ENCODE peak calls at places on chromosomes 16 and 17, in ten cellular contexts. L is PC-3, F is prostate gland, R is H1, A is AG04450, G is neural progenitor cell, P is IMR-90, V is heart right ventricle, N is lung, M is cardiac muscle cell. I is an unnamed sample.
A peak's percentile ranks its signal among the peaks of the same experiment; 100 is the strongest.

GRCh38 chr17:2841606-2842005 is 45.4 kb downstream of the RAP1GAP2 start:
- DNase-seq in L (no peak), F (no peak), R (no peak), A (no peak), G (no peak), P (peak; percentile 67), V (no peak), N (no peak), M (peak; percentile 27), I (no peak)

GRCh38 chr17:38564254-38564605 is 41.5 kb downstream of the SRCIN1 start:
- DNase-seq in L (no peak), F (no peak), R (no peak), A (no peak), G (no peak), P (no peak), V (no peak), N (no peak), M (no peak), I (no peak)

GRCh38 chr16:10938321-10938720 is 3.9 kb downstream of the DEXI start:
- DNase-seq in L (no peak), F (no peak), R (no peak), A (no peak), G (no peak), P (no peak), V (no peak), N (no peak), M (no peak), I (no peak)

GRCh38 chr17:37225458-37225857 is 150.3 kb upstream of the C17orf78 start:
- DNase-seq in L (no peak), F (no peak), R (no peak), A (no peak), G (peak; percentile 72), P (no peak), V (no peak), N (no peak), M (no peak), I (no peak)

GRCh38 chr16:8855051-8855786 is 13.6 kb downstream of the CARHSP1 start:
- DNase-seq in L (no peak), F (no peak), R (no peak), A (no peak), G (no peak), P (no peak), V (no peak), N (no peak), M (no peak), I (no peak)

GRCh38 chr16:4679854-4680636 is 13.3 kb upstream of the NUDT16L1 start:
- DNase-seq in L (peak; percentile 91), F (peak; percentile 88), R (no peak), A (peak; percentile 36), G (no peak), P (peak; percentile 67), V (peak; percentile 74), N (peak; percentile 88), M (no peak), I (peak; percentile 74)

GRCh38 chr16:55643161-55643970 is 12.4 kb upstream of the SLC6A2 start:
- DNase-seq in L (no peak), F (no peak), R (no peak), A (no peak), G (no peak), P (peak; percentile 12), V (no peak), N (no peak), M (peak; percentile 38), I (no peak)

GRCh38 chr16:86568677-86569623 is 2.3 kb downstream of the FOXC2 start:
- DNase-seq in L (no peak), F (no peak), R (no peak), A (no peak), G (no peak), P (no peak), V (no peak), N (no peak), M (no peak), I (no peak)

DNA sequence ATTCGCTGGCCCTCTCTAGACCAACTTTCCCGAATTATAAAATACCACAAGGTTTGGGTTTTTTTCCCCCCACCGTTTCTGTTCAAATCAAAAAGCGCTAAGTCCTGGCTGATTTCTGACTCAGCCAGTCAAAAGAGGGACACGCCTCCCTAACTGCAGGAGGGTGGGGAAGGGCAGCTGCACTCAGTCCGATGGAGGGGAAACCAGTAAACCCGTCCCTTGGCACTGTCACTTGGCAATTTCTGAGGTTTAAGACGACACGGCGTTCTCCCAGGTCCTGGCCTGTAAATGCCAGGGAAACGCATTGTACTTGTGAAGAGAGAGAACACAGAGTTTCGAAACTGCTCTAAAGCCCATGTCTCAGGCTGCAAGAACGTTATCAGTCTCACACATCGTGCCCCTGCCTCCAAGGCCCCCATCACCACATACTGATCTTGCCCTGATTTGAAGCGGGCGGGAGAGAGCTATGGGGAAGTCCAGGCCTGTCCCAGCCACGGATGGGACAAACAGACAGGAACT is 57.9 kb downstream of the ZFHX3 start:
- DNase-seq in L (peak; percentile 82), F (peak; percentile 97), R (no peak), A (peak; percentile 20), G (peak; percentile 45), P (peak; percentile 68), V (peak; percentile 51), N (peak; percentile 58), M (peak; percentile 74), I (no peak)
- TF ChIP-seq CTCF in L (no peak), F (no peak), R (no peak), A (no peak), G (no peak), P (no peak), V (no peak), N (no peak), M (no peak), I (no peak)

GRCh38 chr16:88667496-88667895 is 4.6 kb upstream of the MVD start:
- DNase-seq in L (no peak), F (no peak), R (no peak), A (no peak), G (peak; percentile 41), P (no peak), V (no peak), N (no peak), M (peak; percentile 21), I (no peak)

GRCh38 chr16:88665148-88665547 is 2.3 kb upstream of the MVD start:
- DNase-seq in L (no peak), F (no peak), R (no peak), A (no peak), G (no peak), P (no peak), V (no peak), N (no peak), M (no peak), I (no peak)

GRCh38 chr16:88662222-88662842 is 559 bp downstream of the MVD start:
- DNase-seq in L (no peak), F (no peak), R (no peak), A (no peak), G (peak; percentile 49), P (no peak), V (no peak), N (no peak), M (no peak), I (no peak)

GRCh38 chr16:88662843-88663606 is at the start of gene MVD:
- DNase-seq in L (peak; percentile 94), F (peak; percentile 97), R (peak; percentile 96), A (peak; percentile 95), G (peak; percentile 99), P (peak; percentile 97), V (peak; percentile 97), N (peak; percentile 97), M (peak; percentile 99), I (peak; percentile 100)

DNA sequence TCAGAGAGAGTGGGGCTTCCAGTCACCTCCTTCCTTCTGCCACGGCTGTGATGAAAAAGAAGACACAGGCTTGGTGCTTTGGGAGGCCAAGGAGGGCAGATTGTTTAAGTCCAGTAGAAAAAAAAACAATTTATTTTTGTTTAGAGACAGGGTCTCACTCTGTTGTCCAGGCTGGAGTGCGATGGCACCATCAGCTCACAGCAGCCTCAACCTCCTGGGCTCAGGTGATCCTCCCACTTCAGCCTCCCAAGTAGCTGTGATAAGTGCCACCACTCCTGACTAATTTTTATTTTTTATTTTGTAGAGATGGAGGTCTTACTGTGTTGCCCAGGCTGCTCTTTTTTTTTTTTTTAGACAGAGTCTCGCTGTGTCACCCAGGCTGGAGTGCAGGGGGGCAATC is 2.7 kb upstream of the MVD start:
- DNase-seq in L (no peak), F (no peak), R (no peak), A (no peak), G (no peak), P (no peak), V (no peak), N (no peak), M (no peak), I (no peak)
- H3K27ac ChIP-seq in L (no peak overlapping the region), F (no peak overlapping the region), R (no peak overlapping the region), A (no peak overlapping the region), G (no peak overlapping the region), P (no peak overlapping the region), V (no peak overlapping the region), N (no peak overlapping the region), M (no peak overlapping the region), I (no peak overlapping the region)

DNA sequence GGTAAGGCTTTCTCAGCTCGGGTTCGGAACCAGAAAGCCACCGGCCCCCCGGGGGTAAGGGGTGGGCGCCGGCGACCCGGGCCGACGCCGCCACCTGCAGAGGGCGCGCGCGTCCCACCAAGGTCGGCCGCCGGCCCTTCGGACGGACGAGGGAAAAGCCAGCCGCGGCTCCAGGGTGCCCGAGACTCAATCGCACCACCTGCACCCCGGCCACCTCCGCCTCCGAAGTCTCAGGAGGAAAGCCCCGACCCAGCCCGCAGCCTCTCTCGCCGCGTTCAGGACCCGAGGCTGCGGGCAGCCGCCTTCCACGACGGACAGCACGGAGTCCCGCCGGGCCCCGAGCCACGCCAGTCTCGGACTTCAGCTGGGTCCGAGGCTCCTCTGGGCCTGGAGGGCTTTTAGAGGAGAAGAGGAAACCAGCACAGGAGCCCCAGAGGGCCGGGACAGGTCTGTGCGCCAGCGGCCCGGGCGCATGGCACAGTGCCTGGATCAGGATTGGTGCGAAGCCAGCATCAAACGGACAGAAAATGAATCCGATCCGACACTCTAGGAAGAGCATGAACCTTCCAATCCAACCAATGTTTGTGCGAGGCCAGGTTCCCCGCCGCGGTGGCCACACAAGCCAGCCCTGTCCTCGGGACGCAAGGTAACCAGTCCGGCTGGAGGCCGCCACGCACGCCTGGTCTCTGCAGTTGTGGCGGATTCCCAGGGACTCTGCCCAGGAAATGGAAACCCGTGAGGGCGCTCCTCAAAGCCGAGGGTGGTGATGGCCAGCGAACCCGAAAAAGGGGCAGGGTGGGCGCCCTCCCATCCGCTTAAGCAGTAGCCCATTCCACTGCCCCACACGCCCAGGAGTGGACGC is 6.7 kb downstream of the CBX8 start:
- DNase-seq in L (peak; percentile 65), F (no peak), R (no peak), A (no peak), G (peak; percentile 84), P (no peak), V (peak; percentile 55), N (no peak), M (peak; percentile 39), I (no peak)
- H3K27me3 ChIP-seq in L (peaks cover 9% of the 10 kb centered on the region), F (peaks cover 29% of the 10 kb centered on the region), R (peaks cover 69% of the 10 kb centered on the region), A (peaks cover 49% of the 10 kb centered on the region), G (peaks cover 83% of the 10 kb centered on the region), P (peaks cover 37% of the 10 kb centered on the region), V (peaks cover 82% of the 10 kb centered on the region), N (no peaks in the 10 kb centered on the region), M (peaks cover 71% of the 10 kb centered on the region), I (peaks cover 70% of the 10 kb centered on the region)

DNA sequence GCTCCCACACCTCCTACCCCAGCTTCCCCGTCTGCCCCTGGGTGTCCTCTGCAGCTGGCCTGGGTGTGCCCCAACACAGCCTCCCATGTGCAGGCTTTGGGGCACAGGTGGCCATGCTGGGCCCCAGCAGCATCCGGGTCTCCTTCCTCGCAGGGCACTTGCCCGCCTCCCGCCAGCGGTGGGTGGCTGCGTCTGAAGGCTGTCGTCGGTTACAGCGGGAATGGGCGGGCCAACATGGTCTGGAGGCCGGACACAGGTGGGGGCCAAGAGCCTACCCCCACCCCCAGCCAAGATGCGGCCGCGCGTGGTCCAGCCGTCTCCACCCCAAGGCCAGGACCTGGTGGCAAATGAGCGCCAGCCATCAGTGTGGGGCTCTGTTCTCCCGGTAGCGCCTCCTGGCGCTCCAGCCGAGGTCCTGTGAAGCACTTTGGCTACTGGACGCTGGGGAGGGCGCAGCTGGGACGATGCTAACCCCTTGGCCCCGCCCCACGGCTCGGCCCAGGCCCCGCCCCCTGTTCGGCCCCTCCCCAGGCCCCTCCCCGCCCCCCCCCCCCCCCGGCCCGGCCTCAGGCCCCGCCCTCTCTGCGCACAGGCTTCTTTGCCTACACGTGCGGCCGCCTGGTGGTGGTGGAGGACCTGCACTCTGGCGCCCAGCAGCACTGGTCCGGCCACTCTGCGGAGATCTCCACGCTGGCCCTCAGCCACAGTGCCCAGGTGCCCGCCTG is 7.3 kb upstream of the RHOT2 start:
- DNase-seq in L (peak; percentile 79), F (peak; percentile 86), R (no peak), A (peak; percentile 55), G (peak; percentile 97), P (peak; percentile 77), V (peak; percentile 87), N (peak; percentile 90), M (peak; percentile 86), I (peak; percentile 78)
- TF ChIP-seq CTCF in L (peak; percentile 36), F (peak; percentile 24), R (peak; percentile 70), A (peak; percentile 50), G (peak; percentile 60), P (peak; percentile 37), V (peak; percentile 56), N (peak; percentile 25), M (peak; percentile 39), I (peak; percentile 45)

I was measured in dorsolateral prefrontal cortex.